ENCODE peak calls at places on chromosomes 5 and 9, in six cellular contexts. One of them, this sample, is unnamed.

GRCh38 chr5:135810188-135810943 is 24.1 kb upstream of the SLC25A48 start:
- DNase-seq in prostate gland: no peak
- DNase-seq in sigmoid colon: peak
- DNase-seq in vagina: peak
- DNase-seq in transverse colon: no peak
- DNase-seq in GM12878: no peak
- DNase-seq in this sample: no peak

GRCh38 chr9:109474170-109474569 is 23.9 kb downstream of the PTPN3 start:
- DNase-seq in vagina: no peak
- DNase-seq in transverse colon: no peak
- DNase-seq in GM12878: no peak
- DNase-seq in prostate gland: no peak
- DNase-seq in sigmoid colon: no peak
- DNase-seq in this sample: no peak

GRCh38 chr9:106110483-106110882 is 416.1 kb downstream of the TMEM38B start:
- DNase-seq in transverse colon: no peak
- DNase-seq in vagina: no peak
- DNase-seq in GM12878: no peak
- DNase-seq in prostate gland: no peak
- DNase-seq in sigmoid colon: no peak
- DNase-seq in this sample: no peak

GRCh38 chr9:79565245-79565644 is 6.5 kb upstream of the TLE4 start:
- DNase-seq in transverse colon: peak
- DNase-seq in prostate gland: no peak
- DNase-seq in vagina: no peak
- DNase-seq in sigmoid colon: no peak
- DNase-seq in GM12878: peak
- DNase-seq in this sample: no peak

GRCh38 chr5:94751456-94751855 is 133.0 kb downstream of the SLF1 start:
- DNase-seq in transverse colon: no peak
- DNase-seq in prostate gland: no peak
- DNase-seq in sigmoid colon: no peak
- DNase-seq in vagina: no peak
- DNase-seq in GM12878: no peak
- DNase-seq in this sample: no peak

GRCh38 chr5:111461261-111461671 is 51.1 kb downstream of the STARD4 start:
- DNase-seq in sigmoid colon: no peak
- DNase-seq in transverse colon: no peak
- DNase-seq in GM12878: no peak
- DNase-seq in prostate gland: no peak
- DNase-seq in vagina: no peak
- DNase-seq in this sample: no peak

GRCh38 chr9:129702563-129702962 is 37.1 kb downstream of the PRRX2 start:
- DNase-seq in transverse colon: peak
- DNase-seq in vagina: no peak
- DNase-seq in GM12878: no peak
- DNase-seq in sigmoid colon: no peak
- DNase-seq in prostate gland: peak
- DNase-seq in this sample: peak

GRCh38 chr5:56961746-56962145 is 9.8 kb upstream of the MIER3 start:
- DNase-seq in vagina: no peak
- DNase-seq in sigmoid colon: no peak
- DNase-seq in prostate gland: no peak
- DNase-seq in transverse colon: no peak
- DNase-seq in GM12878: no peak
- DNase-seq in this sample: no peak

GRCh38 chr5:156479864-156480263 is 152.9 kb downstream of the SGCD start:
- DNase-seq in prostate gland: no peak
- DNase-seq in GM12878: no peak
- DNase-seq in transverse colon: no peak
- DNase-seq in sigmoid colon: no peak
- DNase-seq in vagina: no peak
- DNase-seq in this sample: no peak

GRCh38 chr5:109643951-109644350 is 45.8 kb upstream of the MAN2A1 start:
- DNase-seq in transverse colon: no peak
- DNase-seq in vagina: no peak
- DNase-seq in prostate gland: no peak
- DNase-seq in GM12878: no peak
- DNase-seq in sigmoid colon: no peak
- DNase-seq in this sample: no peak

GRCh38 chr5:76383126-76383825 is 19.8 kb upstream of the IQGAP2 start:
- DNase-seq in sigmoid colon: no peak
- DNase-seq in transverse colon: no peak
- DNase-seq in GM12878: no peak
- DNase-seq in vagina: no peak
- DNase-seq in prostate gland: no peak
- DNase-seq in this sample: no peak

GRCh38 chr5:115490601-115491000 is 54.0 kb downstream of the FEM1C start:
- DNase-seq in vagina: no peak
- DNase-seq in sigmoid colon: no peak
- DNase-seq in prostate gland: no peak
- DNase-seq in GM12878: no peak
- DNase-seq in transverse colon: no peak
- DNase-seq in this sample: peak

GRCh38 chr5:111901303-111901702 is 144.3 kb upstream of the NREP start:
- DNase-seq in sigmoid colon: no peak
- DNase-seq in prostate gland: no peak
- DNase-seq in transverse colon: no peak
- DNase-seq in vagina: no peak
- DNase-seq in GM12878: no peak
- DNase-seq in this sample: no peak

GRCh38 chr5:149860801-149861322 is 83.7 kb downstream of the PDE6A start:
- DNase-seq in sigmoid colon: peak
- DNase-seq in transverse colon: no peak
- DNase-seq in vagina: no peak
- DNase-seq in GM12878: peak
- DNase-seq in prostate gland: no peak
- DNase-seq in this sample: no peak

GRCh38 chr9:129385615-129385934 is 207.5 kb upstream of the IER5L start:
- DNase-seq in sigmoid colon: no peak
- DNase-seq in vagina: no peak
- DNase-seq in GM12878: no peak
- DNase-seq in transverse colon: no peak
- DNase-seq in prostate gland: no peak
- DNase-seq in this sample: no peak

GRCh38 chr9:36136277-36136893 is at the start of gene GLIPR2:
- DNase-seq in sigmoid colon: peak
- DNase-seq in GM12878: no peak
- DNase-seq in prostate gland: peak
- DNase-seq in vagina: no peak
- DNase-seq in transverse colon: peak
- DNase-seq in this sample: peak

GRCh38 chr5:149853701-149854100 is 90.9 kb downstream of the PDE6A start:
- DNase-seq in vagina: no peak
- DNase-seq in transverse colon: no peak
- DNase-seq in GM12878: no peak
- DNase-seq in sigmoid colon: no peak
- DNase-seq in prostate gland: no peak
- DNase-seq in this sample: no peak

GRCh38 chr9:69637801-69638200 is 34.4 kb downstream of the APBA1 start:
- DNase-seq in prostate gland: no peak
- DNase-seq in transverse colon: no peak
- DNase-seq in vagina: no peak
- DNase-seq in sigmoid colon: no peak
- DNase-seq in GM12878: no peak
- DNase-seq in this sample: no peak

GRCh38 chr5:175214152-175214551 is 229.8 kb downstream of the DRD1 start:
- DNase-seq in sigmoid colon: no peak
- DNase-seq in transverse colon: no peak
- DNase-seq in prostate gland: peak
- DNase-seq in GM12878: no peak
- DNase-seq in vagina: no peak
- DNase-seq in this sample: no peak

GRCh38 chr9:89426389-89426961 is 71.4 kb downstream of the SEMA4D start:
- DNase-seq in transverse colon: peak
- DNase-seq in GM12878: peak
- DNase-seq in vagina: no peak
- DNase-seq in sigmoid colon: no peak
- DNase-seq in prostate gland: no peak
- DNase-seq in this sample: no peak

GRCh38 chr5:176415240-176416122 is 858 bp downstream of the CLTB start:
- DNase-seq in transverse colon: peak
- DNase-seq in vagina: no peak
- DNase-seq in GM12878: no peak
- DNase-seq in prostate gland: peak
- DNase-seq in sigmoid colon: peak
- DNase-seq in this sample: no peak

GRCh38 chr9:111621895-111622480 is 9.1 kb upstream of the DNAJC25 start:
- DNase-seq in transverse colon: peak
- DNase-seq in sigmoid colon: no peak
- DNase-seq in GM12878: no peak
- DNase-seq in vagina: no peak
- DNase-seq in prostate gland: peak
- DNase-seq in this sample: no peak

GRCh38 chr5:180116441-180117377 is 45.1 kb upstream of the RNF130 start:
- DNase-seq in prostate gland: peak
- DNase-seq in transverse colon: no peak
- DNase-seq in vagina: no peak
- DNase-seq in sigmoid colon: peak
- DNase-seq in GM12878: no peak
- DNase-seq in this sample: peak

GRCh38 chr9:97578846-97579245 is 54.3 kb downstream of the TSTD2 start:
- DNase-seq in prostate gland: no peak
- DNase-seq in transverse colon: no peak
- DNase-seq in sigmoid colon: peak
- DNase-seq in vagina: no peak
- DNase-seq in GM12878: no peak
- DNase-seq in this sample: no peak

GRCh38 chr9:116939605-116940004 is 252.5 kb downstream of the TRIM32 start:
- DNase-seq in vagina: no peak
- DNase-seq in sigmoid colon: no peak
- DNase-seq in prostate gland: no peak
- DNase-seq in transverse colon: no peak
- DNase-seq in GM12878: no peak
- DNase-seq in this sample: no peak

GRCh38 chr9:129640086-129640870 is 1.7 kb downstream of the ASB6 start:
- DNase-seq in GM12878: no peak
- DNase-seq in sigmoid colon: no peak
- DNase-seq in vagina: no peak
- DNase-seq in transverse colon: no peak
- DNase-seq in prostate gland: no peak
- DNase-seq in this sample: peak

GRCh38 chr5:172645271-172645670 is 4.2 kb downstream of the NEURL1B start:
- DNase-seq in GM12878: no peak
- DNase-seq in prostate gland: no peak
- DNase-seq in transverse colon: no peak
- DNase-seq in vagina: no peak
- DNase-seq in sigmoid colon: no peak
- DNase-seq in this sample: no peak

GRCh38 chr5:142433526-142434321 is 108.9 kb upstream of the SPRY4 start:
- DNase-seq in vagina: no peak
- DNase-seq in sigmoid colon: no peak
- DNase-seq in prostate gland: no peak
- DNase-seq in GM12878: no peak
- DNase-seq in transverse colon: no peak
- DNase-seq in this sample: no peak

GRCh38 chr5:88389248-88390006 is 120.8 kb upstream of the TMEM161B start:
- DNase-seq in GM12878: no peak
- DNase-seq in transverse colon: no peak
- DNase-seq in prostate gland: no peak
- DNase-seq in vagina: no peak
- DNase-seq in sigmoid colon: no peak
- DNase-seq in this sample: no peak

GRCh38 chr9:85213650-85214607 is 527.8 kb downstream of the AGTPBP1 start:
- DNase-seq in sigmoid colon: no peak
- DNase-seq in GM12878: no peak
- DNase-seq in vagina: no peak
- DNase-seq in prostate gland: no peak
- DNase-seq in transverse colon: no peak
- DNase-seq in this sample: no peak

GRCh38 chr5:165209101-165209727 is 1703.8 kb downstream of the MAT2B start:
- DNase-seq in GM12878: no peak
- DNase-seq in prostate gland: no peak
- DNase-seq in vagina: no peak
- DNase-seq in transverse colon: no peak
- DNase-seq in sigmoid colon: no peak
- DNase-seq in this sample: no peak

GRCh38 chr9:97412628-97413382 is 909 bp downstream of the TDRD7 start:
- DNase-seq in prostate gland: peak
- DNase-seq in vagina: no peak
- DNase-seq in sigmoid colon: no peak
- DNase-seq in transverse colon: no peak
- DNase-seq in GM12878: no peak
- DNase-seq in this sample: no peak

GRCh38 chr9:125146247-125146646 is 2.9 kb upstream of the SCAI start:
- DNase-seq in prostate gland: no peak
- DNase-seq in transverse colon: no peak
- DNase-seq in sigmoid colon: no peak
- DNase-seq in GM12878: no peak
- DNase-seq in vagina: no peak
- DNase-seq in this sample: no peak

GRCh38 chr5:1568201-1568979 is 44.6 kb upstream of the LPCAT1 start:
- DNase-seq in vagina: no peak
- DNase-seq in GM12878: no peak
- DNase-seq in prostate gland: no peak
- DNase-seq in transverse colon: no peak
- DNase-seq in sigmoid colon: peak
- DNase-seq in this sample: no peak
- TF ChIP-seq POLR2AphosphoS5 in vagina: no peak
- TF ChIP-seq POLR2AphosphoS5 in GM12878: no peak
- TF ChIP-seq POLR2AphosphoS5 in prostate gland: no peak
- TF ChIP-seq POLR2AphosphoS5 in transverse colon: peak
- TF ChIP-seq POLR2AphosphoS5 in sigmoid colon: peak
- TF ChIP-seq POLR2AphosphoS5 in this sample: no peak

GRCh38 chr5:78534148-78535009 is 114.2 kb downstream of the LHFPL2 start:
- DNase-seq in GM12878: no peak
- DNase-seq in vagina: no peak
- DNase-seq in sigmoid colon: peak
- DNase-seq in transverse colon: no peak
- DNase-seq in prostate gland: no peak
- DNase-seq in this sample: peak
- TF ChIP-seq POLR2A in GM12878: no peak
- TF ChIP-seq POLR2A in vagina: no peak
- TF ChIP-seq POLR2A in sigmoid colon: no peak
- TF ChIP-seq POLR2A in transverse colon: peak
- TF ChIP-seq POLR2A in prostate gland: no peak
- TF ChIP-seq POLR2A in this sample: no peak

DNA sequence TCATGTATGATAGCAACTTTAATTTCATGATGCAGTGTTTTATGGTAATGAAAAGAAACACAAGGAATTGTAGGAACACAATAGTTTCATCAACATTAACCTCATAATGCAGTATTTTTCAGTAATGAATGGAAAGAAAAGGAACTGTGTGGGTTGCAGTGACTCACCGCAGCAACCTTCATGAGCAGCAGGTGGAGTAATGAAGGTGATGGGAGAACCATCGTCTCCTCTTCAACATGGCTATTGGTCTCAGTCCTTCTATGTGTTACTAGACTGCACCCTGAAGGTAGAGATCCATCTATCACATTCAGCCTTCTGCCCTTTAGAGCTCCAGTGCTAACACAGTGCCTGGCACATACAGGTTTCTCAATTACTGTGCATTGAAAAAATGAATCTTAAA is 58.0 kb downstream of the TMEM215 start:
- DNase-seq in prostate gland: no peak
- DNase-seq in transverse colon: no peak
- DNase-seq in GM12878: no peak
- DNase-seq in sigmoid colon: no peak
- DNase-seq in vagina: no peak
- DNase-seq in this sample: no peak
- TF ChIP-seq CTCF in prostate gland: no peak
- TF ChIP-seq CTCF in transverse colon: no peak
- TF ChIP-seq CTCF in GM12878: no peak
- TF ChIP-seq CTCF in sigmoid colon: no peak
- TF ChIP-seq CTCF in vagina: no peak
- TF ChIP-seq CTCF in this sample: no peak

GRCh38 chr5:170297589-170298462 is at the start of gene LCP2:
- DNase-seq in transverse colon: no peak
- DNase-seq in sigmoid colon: peak
- DNase-seq in vagina: no peak
- DNase-seq in prostate gland: no peak
- DNase-seq in GM12878: no peak
- DNase-seq in this sample: peak
- TF ChIP-seq POLR2AphosphoS5 in transverse colon: peak
- TF ChIP-seq POLR2AphosphoS5 in sigmoid colon: no peak
- TF ChIP-seq POLR2AphosphoS5 in vagina: no peak
- TF ChIP-seq POLR2AphosphoS5 in prostate gland: no peak
- TF ChIP-seq POLR2AphosphoS5 in GM12878: peak
- TF ChIP-seq POLR2AphosphoS5 in this sample: peak